ENCODE peak calls at places on chromosomes 6 and 20, in nine cellular contexts. Z is T-helper 2 cell, F is WERI-Rb-1, L is HTR-8/SVneo, A is breast epithelium, D is COR-L47, G is body of pancreas, P is A172, Q is esophagus squamous epithelium. W is an unnamed sample.

GRCh38 chr20:20786428-20786827 is 74.0 kb upstream of the RALGAPA2 start:
- DNase-seq in Q (no peak), A (no peak), G (peak; percentile 34), F (no peak), D (no peak), Z (no peak), L (no peak), P (no peak), W (no peak)

GRCh38 chr20:36463212-36464061 is 77.9 kb upstream of the MYL9 start:
- DNase-seq in D (no peak), A (no peak), Z (no peak), F (no peak), P (no peak), G (no peak), Q (no peak), L (no peak), W (no peak)

GRCh38 chr6:26351544-26351953 is 13.4 kb upstream of the BTN3A2 start:
- DNase-seq in D (no peak), L (peak; percentile 75), Z (no peak), F (peak; percentile 33), P (peak; percentile 99), Q (no peak), G (no peak), A (no peak), W (peak; percentile 94)

GRCh38 chr6:33933101-33933500 is 129.3 kb upstream of the MLN start:
- DNase-seq in D (no peak), G (no peak), L (no peak), P (no peak), Q (no peak), F (no peak), A (no peak), Z (no peak), W (no peak)

GRCh38 chr20:44465001-44465560 is 10.6 kb upstream of the TTPAL start:
- DNase-seq in A (no peak), D (no peak), Z (no peak), Q (no peak), L (no peak), G (peak; percentile 66), P (no peak), F (no peak), W (no peak)

GRCh38 chr6:37376078-37376743 is 22.4 kb downstream of the RNF8 start:
- DNase-seq in Z (no peak), L (no peak), P (no peak), G (no peak), A (no peak), D (no peak), F (no peak), Q (no peak), W (no peak)

GRCh38 chr6:143331362-143331761 is 119.1 kb downstream of the ADAT2 start:
- DNase-seq in P (no peak), F (no peak), G (no peak), L (no peak), Q (no peak), D (no peak), A (no peak), Z (no peak), W (no peak)

GRCh38 chr6:129351807-129352206 is 358.2 kb downstream of the ARHGAP18 start:
- DNase-seq in A (no peak), P (no peak), L (no peak), G (no peak), F (no peak), Z (no peak), D (no peak), Q (no peak), W (no peak)

GRCh38 chr6:89035252-89036106 is 45.1 kb upstream of the PNRC1 start:
- DNase-seq in A (peak; percentile 70), F (no peak), P (peak; percentile 94), D (no peak), Z (no peak), Q (peak; percentile 8), G (peak; percentile 92), L (peak; percentile 73), W (peak; percentile 51)

GRCh38 chr6:3152689-3153088 is 4.7 kb downstream of the TUBB2A start:
- DNase-seq in F (no peak), L (no peak), Q (no peak), Z (no peak), A (no peak), G (no peak), P (no peak), D (no peak), W (no peak)

GRCh38 chr6:127737009-127737486 is 160.1 kb downstream of the C6orf58 start:
- DNase-seq in P (peak; percentile 76), D (peak; percentile 68), L (peak; percentile 56), A (no peak), Z (peak; percentile 44), F (peak; percentile 29), G (peak; percentile 52), Q (no peak), W (peak; percentile 25)

GRCh38 chr6:156031516-156031915 is 575.9 kb upstream of the NOX3 start:
- DNase-seq in Z (no peak), L (no peak), P (no peak), F (no peak), A (no peak), Q (no peak), G (no peak), D (no peak), W (no peak)

GRCh38 chr20:32650545-32650944 is 23.2 kb downstream of the C20orf203 start:
- DNase-seq in F (no peak), A (no peak), Z (no peak), D (no peak), P (no peak), G (no peak), Q (no peak), L (no peak), W (no peak)

GRCh38 chr20:4160761-4161305 is 145.5 kb upstream of the RNF24 start:
- DNase-seq in P (no peak), F (no peak), D (no peak), G (peak; percentile 62), L (no peak), A (no peak), Q (no peak), Z (peak; percentile 18), W (no peak)

GRCh38 chr6:42021847-42022754 is 28.2 kb upstream of the TAF8 start:
- DNase-seq in Z (peak; percentile 81), L (no peak), G (no peak), D (no peak), Q (no peak), P (no peak), F (no peak), A (no peak), W (no peak)

GRCh38 chr6:134398453-134398852 is 80.5 kb upstream of the SGK1 start:
- DNase-seq in Q (no peak), Z (no peak), L (no peak), F (no peak), A (no peak), D (no peak), G (peak; percentile 50), P (peak; percentile 49), W (no peak)

GRCh38 chr6:20483902-20484497 is 50.3 kb upstream of the CDKAL1 start:
- DNase-seq in Q (no peak), Z (no peak), G (no peak), D (peak; percentile 92), P (no peak), L (no peak), F (no peak), A (no peak), W (no peak)

GRCh38 chr6:69311888-69312287 is 484.9 kb downstream of the LMBRD1 start:
- DNase-seq in G (no peak), F (no peak), Z (no peak), P (no peak), Q (no peak), D (no peak), L (no peak), A (no peak), W (no peak)

GRCh38 chr20:43983359-43983758 is 68.7 kb downstream of the TOX2 start:
- DNase-seq in Z (no peak), G (no peak), Q (no peak), D (no peak), L (no peak), P (no peak), A (no peak), F (peak; percentile 11), W (peak; percentile 27)

GRCh38 chr6:38346291-38347079 is 293.2 kb downstream of the BTBD9 start:
- DNase-seq in Q (no peak), P (peak; percentile 89), Z (no peak), F (peak; percentile 91), G (no peak), A (no peak), L (peak; percentile 18), D (no peak), W (no peak)

GRCh38 chr6:135325624-135326424 is 144.7 kb downstream of the MYB start:
- DNase-seq in L (no peak), A (no peak), Z (no peak), D (no peak), P (no peak), F (no peak), G (no peak), Q (no peak), W (no peak)

GRCh38 chr6:121247386-121247785 is 86.9 kb downstream of the TBC1D32 start:
- DNase-seq in L (no peak), A (no peak), G (no peak), Q (no peak), F (no peak), P (no peak), D (no peak), Z (no peak), W (no peak)

GRCh38 chr6:135030532-135031178 is 24.0 kb downstream of the HBS1L start:
- DNase-seq in Z (no peak), P (no peak), F (no peak), D (no peak), Q (no peak), G (no peak), A (no peak), L (no peak), W (no peak)

W was measured in A549.